ENCODE peak calls at places on chromosomes 3 and 15, in ten cellular contexts. T is stimulated activated CD4-positive, alpha-beta T cell treated with anti-CD3 and anti-CD28 coated beads, Interleukin-1b, Interleukin-23, amount 100 ng/mL, for 24 hours; S is globus pallidus; L is HS-27A; O is lower leg skin; Z is nucleus accumbens; M is NCI-H1436 treated with DMSO at 0.1 percent for 48 hours; H is HCEC 1CT; Y is H54; N is EH. U is an unnamed sample.
A peak's percentile ranks its signal among the peaks of the same experiment; 100 is the strongest.

GRCh38 chr3:186932281-186933181 is 2.2 kb downstream of the ST6GAL1 start:
- DNase-seq in T (no peak), Z (no peak), H (no peak), O (no peak), S (no peak), N (no peak), L (no peak), Y (no peak), M (no peak), U (no peak)

GRCh38 chr3:117346878-117347277 is 637.3 kb downstream of the TUSC7 start:
- DNase-seq in M (no peak), L (no peak), Y (no peak), Z (no peak), N (no peak), T (no peak), S (no peak), O (no peak), H (no peak), U (no peak)

GRCh38 chr3:188780188-188781147 is 391.3 kb upstream of the TPRG1 start:
- DNase-seq in T (no peak), L (no peak), Z (no peak), H (peak; percentile 35), Y (no peak), S (peak; percentile 57), N (peak; percentile 39), M (no peak), O (peak; percentile 81), U (no peak)

GRCh38 chr3:4895848-4896247 is 83.4 kb upstream of the BHLHE40 start:
- DNase-seq in L (no peak), T (no peak), O (no peak), H (no peak), N (no peak), S (no peak), Y (no peak), M (no peak), Z (no peak), U (no peak)

GRCh38 chr3:62797129-62797528 is 78.1 kb downstream of the CADPS start:
- DNase-seq in M (no peak), L (no peak), O (no peak), Y (no peak), Z (no peak), T (no peak), N (no peak), S (no peak), H (no peak), U (no peak)

GRCh38 chr3:11718582-11719405 is 75.1 kb upstream of the VGLL4 start:
- DNase-seq in O (peak; percentile 58), Y (peak; percentile 68), L (peak; percentile 31), T (peak; percentile 32), N (peak; percentile 60), H (peak; percentile 50), S (peak; percentile 29), M (no peak), Z (peak; percentile 42), U (peak; percentile 36)

GRCh38 chr15:75745305-75745704 is 32.7 kb upstream of the CSPG4 start:
- DNase-seq in Z (no peak), O (no peak), S (no peak), H (no peak), N (no peak), Y (no peak), M (no peak), L (no peak), T (no peak), U (no peak)

GRCh38 chr3:194249323-194250103 is 101.6 kb downstream of the CPN2 start:
- DNase-seq in O (no peak), Z (no peak), Y (no peak), N (no peak), L (no peak), M (no peak), S (no peak), H (no peak), T (no peak), U (no peak)

GRCh38 chr3:180983136-180983535 is 6.4 kb downstream of the DNAJC19 start:
- DNase-seq in Y (no peak), N (no peak), T (no peak), M (no peak), S (no peak), H (no peak), L (no peak), O (no peak), Z (no peak), U (no peak)

GRCh38 chr3:155712008-155712407 is 32.9 kb downstream of the PLCH1 start:
- DNase-seq in Y (no peak), Z (no peak), H (no peak), O (no peak), M (no peak), S (no peak), L (no peak), N (no peak), T (no peak), U (no peak)

GRCh38 chr3:194561306-194561974 is 71.8 kb downstream of the TMEM44 start:
- DNase-seq in T (no peak), H (peak; percentile 74), N (peak; percentile 91), M (no peak), Y (peak; percentile 58), L (no peak), Z (no peak), O (no peak), S (no peak), U (peak; percentile 74)

GRCh38 chr15:32870240-32871033 is 152.6 kb downstream of the GREM1 start:
- DNase-seq in T (no peak), N (peak; percentile 99), M (no peak), L (no peak), O (no peak), H (peak; percentile 99), Y (peak; percentile 22), Z (no peak), S (no peak), U (peak; percentile 97)

GRCh38 chr3:128360243-128360642 is 106.4 kb downstream of the DNAJB8 start:
- DNase-seq in M (no peak), L (no peak), H (no peak), T (no peak), O (no peak), S (no peak), N (peak; percentile 46), Z (no peak), Y (no peak), U (no peak)

GRCh38 chr15:73986055-73986775 is 5.9 kb downstream of the STOML1 start:
- DNase-seq in Z (no peak), M (no peak), L (no peak), S (no peak), H (no peak), O (no peak), Y (no peak), N (peak; percentile 30), T (no peak), U (no peak)

GRCh38 chr3:195872097-195872496 is 36.3 kb downstream of the TNK2 start:
- DNase-seq in M (no peak), Y (no peak), H (no peak), N (no peak), L (no peak), T (no peak), Z (no peak), S (no peak), O (no peak), U (no peak)

GRCh38 chr3:188860147-188860546 is 311.6 kb upstream of the TPRG1 start:
- DNase-seq in L (no peak), M (no peak), H (peak; percentile 12), O (no peak), Z (no peak), T (no peak), Y (no peak), S (no peak), N (no peak), U (no peak)

GRCh38 chr3:69542265-69543079 is 156.6 kb upstream of the FRMD4B start:
- DNase-seq in S (peak; percentile 94), H (no peak), O (no peak), N (no peak), Y (no peak), Z (peak; percentile 83), L (no peak), M (no peak), T (no peak), U (no peak)

GRCh38 chr3:14590594-14590993 is 50.5 kb upstream of the GRIP2 start:
- DNase-seq in H (no peak), L (no peak), Y (no peak), T (no peak), M (no peak), S (no peak), Z (no peak), O (no peak), N (no peak), U (no peak)

GRCh38 chr3:157767602-157768001 is 264.4 kb upstream of the VEPH1 start:
- DNase-seq in S (no peak), M (no peak), L (no peak), O (no peak), H (no peak), Z (no peak), N (peak; percentile 21), T (no peak), Y (no peak), U (no peak)

GRCh38 chr3:176789281-176789705 is 408.0 kb downstream of the TBL1XR1 start:
- DNase-seq in S (no peak), N (peak; percentile 10), Z (no peak), O (no peak), L (no peak), Y (no peak), M (no peak), T (no peak), H (peak; percentile 14), U (peak; percentile 31)

GRCh38 chr15:66744610-66745279 is 42.7 kb downstream of the SMAD6 start:
- DNase-seq in S (no peak), Z (no peak), T (no peak), Y (no peak), N (peak; percentile 31), M (no peak), O (no peak), L (no peak), H (no peak), U (no peak)

GRCh38 chr3:48636149-48636548 is 888 bp upstream of the SLC26A6 start:
- DNase-seq in Y (no peak), O (no peak), S (no peak), T (no peak), M (no peak), L (no peak), N (peak; percentile 23), Z (no peak), H (no peak), U (no peak)

GRCh38 chr3:59081071-59081470 is 31.2 kb upstream of the CFAP20DC start:
- DNase-seq in L (no peak), S (no peak), O (no peak), Z (no peak), T (no peak), N (no peak), M (no peak), Y (no peak), H (no peak), U (no peak)

GRCh38 chr3:185537369-185537970 is 14.9 kb downstream of the LIPH start:
- DNase-seq in Y (peak; percentile 87), M (no peak), S (no peak), T (peak; percentile 41), Z (no peak), N (peak; percentile 78), L (no peak), O (peak; percentile 45), H (peak; percentile 91), U (peak; percentile 89)

GRCh38 chr3:196772102-196772501 is 32.4 kb downstream of the PAK2 start:
- DNase-seq in T (no peak), Y (no peak), N (no peak), H (no peak), Z (no peak), M (peak; percentile 64), L (no peak), S (no peak), O (no peak), U (no peak)

GRCh38 chr3:155252535-155252934 is 40.9 kb downstream of the STRIT1 start:
- DNase-seq in T (no peak), O (no peak), S (no peak), H (peak; percentile 51), L (peak; percentile 20), N (peak; percentile 62), Y (no peak), M (no peak), Z (no peak), U (peak; percentile 75)

GRCh38 chr15:77634266-77634962 is 1.7 kb upstream of the LINGO1 start:
- DNase-seq in S (no peak), M (peak; percentile 27), T (peak; percentile 57), H (peak; percentile 44), Z (peak; percentile 11), Y (no peak), N (peak; percentile 49), O (no peak), L (no peak), U (no peak)

U was measured in HS-5.